ENCODE peak calls at places on chromosomes 11 and 22, in nine cellular contexts. J is MM.1S; Q is kidney; M is esophagus muscularis mucosa; T is left ventricle myocardium inferior; L is naive thymus-derived CD4-positive, alpha-beta T cell; C is K562; A is endodermal cell; Z is suprapubic skin. O is an unnamed sample.
A peak's percentile ranks its signal among the peaks of the same experiment; 100 is the strongest.

GRCh38 chr11:8361206-8361605 is 97.5 kb upstream of the LMO1 start:
- DNase-seq in J (no peak), Q (peak; percentile 41), M (no peak), T (no peak), L (no peak), C (no peak), A (no peak), Z (no peak), O (peak; percentile 6)

GRCh38 chr11:83502041-83502440 is 215.9 kb upstream of the CCDC90B start:
- DNase-seq in J (no peak), Q (no peak), M (no peak), T (no peak), L (no peak), C (no peak), A (no peak), Z (no peak), O (no peak)

GRCh38 chr11:102780491-102780918 is at the start of gene MMP10:
- DNase-seq in J (no peak), Q (no peak), M (no peak), T (no peak), L (no peak), C (no peak), A (peak; percentile 73), Z (no peak), O (no peak)

GRCh38 chr11:10484461-10485180 is 29.6 kb downstream of the AMPD3 start:
- DNase-seq in J (no peak), Q (no peak), M (no peak), T (no peak), L (no peak), C (no peak), A (peak; percentile 26), Z (peak; percentile 62), O (no peak)

GRCh38 chr11:134592391-134592990 is 180.4 kb upstream of the B3GAT1 start:
- DNase-seq in J (peak; percentile 27), Q (no peak), M (peak; percentile 45), T (no peak), L (peak; percentile 10), C (peak; percentile 38), A (peak; percentile 93), Z (no peak), O (peak; percentile 34)

GRCh38 chr11:110087820-110088534 is 5.2 kb upstream of the ZC3H12C start:
- DNase-seq in J (no peak), Q (no peak), M (no peak), T (no peak), L (no peak), C (no peak), A (no peak), Z (no peak), O (no peak)

GRCh38 chr11:117378966-117379865 is 51.6 kb downstream of the CEP164 start:
- DNase-seq in J (no peak), Q (no peak), M (no peak), T (peak; percentile 43), L (no peak), C (no peak), A (no peak), Z (no peak), O (no peak)

GRCh38 chr11:62839050-62840015 is at the start of gene WDR74:
- DNase-seq in J (peak; percentile 97), Q (peak; percentile 98), M (peak; percentile 97), T (peak; percentile 93), L (peak; percentile 95), C (peak; percentile 72), A (peak; percentile 95), Z (peak; percentile 94), O (peak; percentile 97)

GRCh38 chr11:88293931-88294330 is 43.6 kb downstream of the CTSC start:
- DNase-seq in J (no peak), Q (no peak), M (no peak), T (no peak), L (no peak), C (no peak), A (peak; percentile 70), Z (no peak), O (no peak)

GRCh38 chr11:82733444-82734119 is at the start of gene FAM181B:
- DNase-seq in J (no peak), Q (peak; percentile 88), M (no peak), T (peak; percentile 32), L (peak; percentile 42), C (peak; percentile 56), A (peak; percentile 94), Z (no peak), O (peak; percentile 76)

GRCh38 chr11:105189586-105189985 is 50.0 kb upstream of the CARD18 start:
- DNase-seq in J (no peak), Q (no peak), M (no peak), T (no peak), L (no peak), C (no peak), A (no peak), Z (no peak), O (no peak)

GRCh38 chr11:60625262-60625661 is 74.2 kb upstream of the MS4A8 start:
- DNase-seq in J (peak; percentile 64), Q (no peak), M (no peak), T (no peak), L (no peak), C (no peak), A (peak; percentile 81), Z (no peak), O (no peak)

GRCh38 chr11:123707206-123707605 is 34.3 kb downstream of the ZNF202 start:
- DNase-seq in J (no peak), Q (no peak), M (no peak), T (no peak), L (no peak), C (no peak), A (no peak), Z (no peak), O (no peak)

GRCh38 chr22:43878079-43878795 is 13.6 kb downstream of the PNPLA5 start:
- DNase-seq in J (no peak), Q (peak; percentile 22), M (no peak), T (no peak), L (no peak), C (no peak), A (peak; percentile 11), Z (peak; percentile 26), O (peak; percentile 59)

GRCh38 chr11:80214413-80214812 is 773.6 kb upstream of the TENM4 start:
- DNase-seq in J (no peak), Q (no peak), M (no peak), T (no peak), L (no peak), C (no peak), A (no peak), Z (no peak), O (no peak)

GRCh38 chr11:73340164-73340563 is 32.1 kb downstream of the ARHGEF17 start:
- DNase-seq in J (no peak), Q (no peak), M (no peak), T (no peak), L (no peak), C (no peak), A (peak; percentile 63), Z (no peak), O (no peak)

GRCh38 chr11:65900125-65900898 is at the start of gene FOSL1:
- DNase-seq in J (peak; percentile 90), Q (peak; percentile 96), M (peak; percentile 97), T (peak; percentile 88), L (peak; percentile 89), C (peak; percentile 92), A (peak; percentile 98), Z (peak; percentile 95), O (peak; percentile 92)

GRCh38 chr11:84905411-84905810 is 721.7 kb downstream of the DLG2 start:
- DNase-seq in J (no peak), Q (no peak), M (no peak), T (no peak), L (no peak), C (no peak), A (no peak), Z (no peak), O (no peak)

GRCh38 chr22:49027122-49027670 is 800.5 kb downstream of the BRD1 start:
- DNase-seq in J (no peak), Q (peak; percentile 65), M (no peak), T (no peak), L (no peak), C (no peak), A (no peak), Z (no peak), O (peak; percentile 59)

GRCh38 chr11:119363874-119364590 is 17.5 kb downstream of the USP2 start:
- DNase-seq in J (no peak), Q (peak; percentile 87), M (no peak), T (peak; percentile 68), L (peak; percentile 31), C (peak; percentile 95), A (peak; percentile 86), Z (peak; percentile 67), O (peak; percentile 89)

GRCh38 chr22:49018601-49019000 is 809.1 kb downstream of the BRD1 start:
- DNase-seq in J (no peak), Q (peak; percentile 59), M (no peak), T (no peak), L (no peak), C (no peak), A (peak; percentile 33), Z (no peak), O (peak; percentile 25)

GRCh38 chr11:79039122-79039521 is 401.7 kb downstream of the TENM4 start:
- DNase-seq in J (no peak), Q (no peak), M (no peak), T (no peak), L (no peak), C (no peak), A (peak; percentile 31), Z (no peak), O (no peak)

GRCh38 chr11:122367809-122368231 is 251.8 kb upstream of the BLID start:
- DNase-seq in J (no peak), Q (no peak), M (no peak), T (no peak), L (no peak), C (no peak), A (no peak), Z (no peak), O (no peak)
- H3K4me3 ChIP-seq in J (no peak overlapping the region), Q (peak overlapping the region; percentile 60), M (peak overlapping the region; percentile 12), T (peak overlapping the region; percentile 22), L (no peak overlapping the region), C (no peak overlapping the region), A (no peak overlapping the region), Z (no peak overlapping the region), O (no peak overlapping the region)

GRCh38 chr22:22394589-22394988 is 114.0 kb downstream of the ZNF280B start:
- DNase-seq in J (peak; percentile 73), Q (no peak), M (peak; percentile 84), T (no peak), L (no peak), C (no peak), A (peak; percentile 17), Z (no peak), O (no peak)
- H3K4me1 ChIP-seq in J (peaks cover 6% of the 10 kb centered on the region), Q (no peaks in the 10 kb centered on the region), M (no peaks in the 10 kb centered on the region), T (peaks cover 5% of the 10 kb centered on the region), L (no peaks in the 10 kb centered on the region), C (no peaks in the 10 kb centered on the region), A (no peaks in the 10 kb centered on the region), Z (peaks cover 13% of the 10 kb centered on the region), O (no peaks in the 10 kb centered on the region)

GRCh38 chr11:111835665-111836064 is 35.7 kb downstream of the ALG9 start:
- DNase-seq in J (no peak), Q (no peak), M (no peak), T (no peak), L (no peak), C (no peak), A (no peak), Z (no peak), O (no peak)
- H3K4me3 ChIP-seq in J (no peak overlapping the region), Q (no peak overlapping the region), M (no peak overlapping the region), T (no peak overlapping the region), L (no peak overlapping the region), C (no peak overlapping the region), A (no peak overlapping the region), Z (no peak overlapping the region), O (no peak overlapping the region)

DNA sequence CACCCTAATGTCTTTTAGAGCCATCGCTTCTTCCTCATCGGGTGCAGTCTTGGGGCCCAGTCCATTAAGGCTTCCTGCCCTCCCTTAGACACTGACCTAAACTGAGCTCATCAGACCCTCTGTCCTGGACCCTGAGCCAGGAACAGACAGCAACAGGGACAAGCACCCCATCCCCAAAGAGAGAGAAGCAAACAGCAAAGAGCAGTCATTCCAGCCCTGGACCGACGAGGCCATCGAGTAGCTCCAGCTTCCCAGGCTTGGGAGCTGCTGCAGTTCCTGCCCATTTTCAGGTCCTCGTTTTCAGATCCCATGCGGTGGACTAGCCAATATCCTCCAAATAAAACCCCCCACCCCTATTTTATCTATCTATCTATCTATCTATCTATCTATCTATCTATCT is 25.8 kb upstream of the CACNG2 start:
- DNase-seq in J (no peak), Q (no peak), M (no peak), T (no peak), L (no peak), C (no peak), A (peak; percentile 36), Z (no peak), O (no peak)
- H3K4me1 ChIP-seq in J (no peaks in the 10 kb centered on the region), Q (no peaks in the 10 kb centered on the region), M (peaks cover 4% of the 10 kb centered on the region), T (no peaks in the 10 kb centered on the region), L (no peaks in the 10 kb centered on the region), C (no peaks in the 10 kb centered on the region), A (no peaks in the 10 kb centered on the region), Z (no peaks in the 10 kb centered on the region), O (no peaks in the 10 kb centered on the region)

O was measured in aorta.